ENCODE peak calls at places on chromosomes 1 and 21, in eight cellular contexts. One of them, this sample, is unnamed.

GRCh38 chr1:152427458-152427857 is 13.4 kb upstream of the CRNN start:
- DNase-seq in neuronal stem cell: no peak
- DNase-seq in GM23248: no peak
- DNase-seq in fibroblast of lung: no peak
- DNase-seq in Caco-2: no peak
- DNase-seq in astrocyte: no peak
- DNase-seq in small intestine: no peak
- DNase-seq in ovary: no peak
- DNase-seq in this sample: no peak

GRCh38 chr1:22704440-22705067 is 6.1 kb upstream of the EPHB2 start:
- DNase-seq in neuronal stem cell: peak; percentile 84
- DNase-seq in GM23248: peak; percentile 93
- DNase-seq in fibroblast of lung: peak; percentile 84
- DNase-seq in Caco-2: peak; percentile 86
- DNase-seq in astrocyte: peak; percentile 54
- DNase-seq in small intestine: peak; percentile 91
- DNase-seq in ovary: peak; percentile 92
- DNase-seq in this sample: peak; percentile 91

GRCh38 chr21:35417762-35418161 is 368.7 kb upstream of the RUNX1 start:
- DNase-seq in neuronal stem cell: no peak
- DNase-seq in GM23248: no peak
- DNase-seq in fibroblast of lung: no peak
- DNase-seq in Caco-2: no peak
- DNase-seq in astrocyte: no peak
- DNase-seq in small intestine: no peak
- DNase-seq in ovary: no peak
- DNase-seq in this sample: no peak

GRCh38 chr1:106676021-106676420 is 380.5 kb upstream of the PRMT6 start:
- DNase-seq in neuronal stem cell: no peak
- DNase-seq in GM23248: peak; percentile 61
- DNase-seq in fibroblast of lung: peak; percentile 74
- DNase-seq in Caco-2: no peak
- DNase-seq in astrocyte: peak; percentile 8
- DNase-seq in small intestine: no peak
- DNase-seq in ovary: no peak
- DNase-seq in this sample: no peak

GRCh38 chr1:79982218-79982617 is 975.7 kb upstream of the ADGRL4 start:
- DNase-seq in neuronal stem cell: no peak
- DNase-seq in GM23248: peak; percentile 59
- DNase-seq in fibroblast of lung: peak; percentile 99
- DNase-seq in Caco-2: no peak
- DNase-seq in astrocyte: peak; percentile 84
- DNase-seq in small intestine: no peak
- DNase-seq in ovary: peak; percentile 72
- DNase-seq in this sample: peak; percentile 72

GRCh38 chr1:145701306-145701862 is 5.8 kb downstream of the PDZK1 start:
- DNase-seq in neuronal stem cell: no peak
- DNase-seq in GM23248: no peak
- DNase-seq in fibroblast of lung: no peak
- DNase-seq in Caco-2: no peak
- DNase-seq in astrocyte: no peak
- DNase-seq in small intestine: no peak
- DNase-seq in ovary: no peak
- DNase-seq in this sample: no peak

GRCh38 chr1:151968791-151969399 is 24.8 kb downstream of the S100A10 start:
- DNase-seq in neuronal stem cell: no peak
- DNase-seq in GM23248: no peak
- DNase-seq in fibroblast of lung: no peak
- DNase-seq in Caco-2: no peak
- DNase-seq in astrocyte: no peak
- DNase-seq in small intestine: no peak
- DNase-seq in ovary: no peak
- DNase-seq in this sample: no peak

GRCh38 chr1:21257431-21258135 is 32.7 kb downstream of the ECE1 start:
- DNase-seq in neuronal stem cell: no peak
- DNase-seq in GM23248: no peak
- DNase-seq in fibroblast of lung: no peak
- DNase-seq in Caco-2: no peak
- DNase-seq in astrocyte: no peak
- DNase-seq in small intestine: no peak
- DNase-seq in ovary: no peak
- DNase-seq in this sample: no peak

GRCh38 chr1:150621497-150622113 is 7.8 kb downstream of the ENSA start:
- DNase-seq in neuronal stem cell: no peak
- DNase-seq in GM23248: peak; percentile 82
- DNase-seq in fibroblast of lung: peak; percentile 84
- DNase-seq in Caco-2: no peak
- DNase-seq in astrocyte: peak; percentile 46
- DNase-seq in small intestine: peak; percentile 69
- DNase-seq in ovary: peak; percentile 73
- DNase-seq in this sample: no peak

GRCh38 chr1:88683516-88683847 is 591 bp upstream of the PKN2 start:
- DNase-seq in neuronal stem cell: no peak
- DNase-seq in GM23248: peak; percentile 62
- DNase-seq in fibroblast of lung: no peak
- DNase-seq in Caco-2: peak; percentile 45
- DNase-seq in astrocyte: no peak
- DNase-seq in small intestine: no peak
- DNase-seq in ovary: peak; percentile 48
- DNase-seq in this sample: peak; percentile 64

GRCh38 chr1:220879090-220879508 is at the start of gene HLX:
- DNase-seq in neuronal stem cell: no peak
- DNase-seq in GM23248: peak; percentile 98
- DNase-seq in fibroblast of lung: peak; percentile 95
- DNase-seq in Caco-2: no peak
- DNase-seq in astrocyte: peak; percentile 81
- DNase-seq in small intestine: peak; percentile 28
- DNase-seq in ovary: peak; percentile 89
- DNase-seq in this sample: peak; percentile 97

GRCh38 chr1:220880367-220880680 is 1.1 kb downstream of the HLX start:
- DNase-seq in neuronal stem cell: no peak
- DNase-seq in GM23248: no peak
- DNase-seq in fibroblast of lung: peak; percentile 17
- DNase-seq in Caco-2: no peak
- DNase-seq in astrocyte: no peak
- DNase-seq in small intestine: no peak
- DNase-seq in ovary: no peak
- DNase-seq in this sample: no peak

GRCh38 chr1:220880726-220881506 is 1.7 kb downstream of the HLX start:
- DNase-seq in neuronal stem cell: no peak
- DNase-seq in GM23248: peak; percentile 94
- DNase-seq in fibroblast of lung: peak; percentile 92
- DNase-seq in Caco-2: no peak
- DNase-seq in astrocyte: peak; percentile 29
- DNase-seq in small intestine: peak; percentile 35
- DNase-seq in ovary: peak; percentile 56
- DNase-seq in this sample: peak; percentile 88

GRCh38 chr1:220878223-220879081 is 791 bp upstream of the HLX start:
- DNase-seq in neuronal stem cell: no peak
- DNase-seq in GM23248: no peak
- DNase-seq in fibroblast of lung: peak; percentile 39
- DNase-seq in Caco-2: no peak
- DNase-seq in astrocyte: no peak
- DNase-seq in small intestine: no peak
- DNase-seq in ovary: no peak
- DNase-seq in this sample: peak; percentile 79

GRCh38 chr1:220879509-220880366 is 495 bp downstream of the HLX start:
- DNase-seq in neuronal stem cell: no peak
- DNase-seq in GM23248: peak; percentile 85
- DNase-seq in fibroblast of lung: peak; percentile 49
- DNase-seq in Caco-2: no peak
- DNase-seq in astrocyte: peak; percentile 22
- DNase-seq in small intestine: no peak
- DNase-seq in ovary: peak; percentile 47
- DNase-seq in this sample: peak; percentile 78
- H3K27me3 ChIP-seq in neuronal stem cell: peaks cover 65% of the 10 kb centered on the region
- H3K27me3 ChIP-seq in GM23248: no peaks in the 10 kb centered on the region
- H3K27me3 ChIP-seq in fibroblast of lung: no peaks in the 10 kb centered on the region
- H3K27me3 ChIP-seq in Caco-2: peaks cover 1% of the 10 kb centered on the region
- H3K27me3 ChIP-seq in astrocyte: peaks cover 25% of the 10 kb centered on the region
- H3K27me3 ChIP-seq in small intestine: peaks cover 15% of the 10 kb centered on the region
- H3K27me3 ChIP-seq in ovary: no peaks in the 10 kb centered on the region
- H3K27me3 ChIP-seq in this sample: no peaks in the 10 kb centered on the region

GRCh38 chr1:169119405-169119804 is 12.9 kb downstream of the ATP1B1 start:
- DNase-seq in neuronal stem cell: no peak
- DNase-seq in GM23248: peak; percentile 68
- DNase-seq in fibroblast of lung: no peak
- DNase-seq in Caco-2: no peak
- DNase-seq in astrocyte: peak; percentile 79
- DNase-seq in small intestine: no peak
- DNase-seq in ovary: no peak
- DNase-seq in this sample: no peak

GRCh38 chr1:169122976-169123375 is 16.5 kb downstream of the ATP1B1 start:
- DNase-seq in neuronal stem cell: no peak
- DNase-seq in GM23248: no peak
- DNase-seq in fibroblast of lung: no peak
- DNase-seq in Caco-2: no peak
- DNase-seq in astrocyte: no peak
- DNase-seq in small intestine: no peak
- DNase-seq in ovary: no peak
- DNase-seq in this sample: no peak

GRCh38 chr1:169118227-169118626 is 11.7 kb downstream of the ATP1B1 start:
- DNase-seq in neuronal stem cell: no peak
- DNase-seq in GM23248: no peak
- DNase-seq in fibroblast of lung: no peak
- DNase-seq in Caco-2: no peak
- DNase-seq in astrocyte: no peak
- DNase-seq in small intestine: no peak
- DNase-seq in ovary: no peak
- DNase-seq in this sample: no peak

GRCh38 chr1:169120066-169120465 is 13.6 kb downstream of the ATP1B1 start:
- DNase-seq in neuronal stem cell: no peak
- DNase-seq in GM23248: no peak
- DNase-seq in fibroblast of lung: peak; percentile 68
- DNase-seq in Caco-2: no peak
- DNase-seq in astrocyte: no peak
- DNase-seq in small intestine: no peak
- DNase-seq in ovary: no peak
- DNase-seq in this sample: no peak

DNA sequence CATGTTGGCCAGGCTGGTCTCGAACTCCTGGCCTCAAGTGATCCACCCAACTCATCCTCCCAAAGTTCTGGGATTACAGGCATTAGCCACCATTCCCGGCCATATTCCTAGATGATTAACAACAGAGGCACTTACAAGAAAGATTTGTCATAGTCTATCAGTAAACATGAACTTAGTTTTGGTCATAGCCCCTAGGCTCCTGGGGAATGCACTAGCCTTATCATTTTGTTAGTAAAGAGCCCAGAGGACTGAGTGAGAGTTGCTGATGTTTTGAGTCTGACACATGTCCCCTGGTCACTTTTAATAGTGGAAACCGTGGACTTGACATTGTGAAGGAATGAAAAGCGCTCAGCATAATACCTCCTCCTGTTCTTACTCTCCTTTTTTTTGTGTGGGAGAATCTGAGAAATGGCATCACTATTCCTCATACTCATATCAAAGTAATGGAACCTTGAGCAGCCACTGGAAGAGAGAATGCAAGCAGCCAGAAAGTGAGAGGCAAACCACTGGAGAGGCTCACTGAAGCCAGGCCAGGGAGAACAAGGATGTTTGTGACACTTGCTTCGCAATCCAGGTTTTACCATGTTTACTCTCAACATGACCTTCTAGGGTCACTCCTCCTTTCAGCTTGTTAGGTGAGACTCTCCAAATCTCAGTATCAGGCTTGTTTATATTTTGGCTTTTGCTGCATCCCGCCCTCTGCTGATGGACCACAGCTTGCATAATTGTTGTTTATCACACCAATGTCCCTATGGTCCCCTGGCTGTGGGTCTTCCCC is 14.8 kb downstream of the ATP1B1 start:
- DNase-seq in neuronal stem cell: no peak
- DNase-seq in GM23248: no peak
- DNase-seq in fibroblast of lung: no peak
- DNase-seq in Caco-2: no peak
- DNase-seq in astrocyte: no peak
- DNase-seq in small intestine: no peak
- DNase-seq in ovary: no peak
- DNase-seq in this sample: no peak
- H3K4me1 ChIP-seq in neuronal stem cell: no peaks in the 10 kb centered on the region
- H3K4me1 ChIP-seq in GM23248: peaks cover 14% of the 10 kb centered on the region
- H3K4me1 ChIP-seq in fibroblast of lung: peaks cover 13% of the 10 kb centered on the region
- H3K4me1 ChIP-seq in Caco-2: peaks cover 55% of the 10 kb centered on the region
- H3K4me1 ChIP-seq in astrocyte: peaks cover 21% of the 10 kb centered on the region
- H3K4me1 ChIP-seq in small intestine: peaks cover 2% of the 10 kb centered on the region
- H3K4me1 ChIP-seq in ovary: no peaks in the 10 kb centered on the region
- H3K4me1 ChIP-seq in this sample: no peaks in the 10 kb centered on the region

GRCh38 chr1:12142891-12143630 is 23.7 kb upstream of the TNFRSF1B start:
- DNase-seq in neuronal stem cell: no peak
- DNase-seq in GM23248: no peak
- DNase-seq in fibroblast of lung: no peak
- DNase-seq in Caco-2: no peak
- DNase-seq in astrocyte: no peak
- DNase-seq in small intestine: no peak
- DNase-seq in ovary: peak; percentile 41
- DNase-seq in this sample: peak; percentile 85
- H3K4me3 ChIP-seq in neuronal stem cell: no peak overlapping the region
- H3K4me3 ChIP-seq in GM23248: no peak overlapping the region
- H3K4me3 ChIP-seq in fibroblast of lung: no peak overlapping the region
- H3K4me3 ChIP-seq in Caco-2: no peak overlapping the region
- H3K4me3 ChIP-seq in astrocyte: no peak overlapping the region
- H3K4me3 ChIP-seq in small intestine: no peak overlapping the region
- H3K4me3 ChIP-seq in ovary: no peak overlapping the region
- H3K4me3 ChIP-seq in this sample: no peak overlapping the region

GRCh38 chr1:233327938-233328660 is 575 bp downstream of the MAP3K21 start:
- DNase-seq in neuronal stem cell: peak; percentile 24
- DNase-seq in GM23248: peak; percentile 47
- DNase-seq in fibroblast of lung: no peak
- DNase-seq in Caco-2: peak; percentile 26
- DNase-seq in astrocyte: no peak
- DNase-seq in small intestine: no peak
- DNase-seq in ovary: no peak
- DNase-seq in this sample: peak; percentile 71
- H3K27me3 ChIP-seq in neuronal stem cell: peaks cover 9% of the 10 kb centered on the region
- H3K27me3 ChIP-seq in GM23248: peaks cover 29% of the 10 kb centered on the region
- H3K27me3 ChIP-seq in fibroblast of lung: peaks cover 2% of the 10 kb centered on the region
- H3K27me3 ChIP-seq in Caco-2: no peaks in the 10 kb centered on the region
- H3K27me3 ChIP-seq in astrocyte: peaks cover 8% of the 10 kb centered on the region
- H3K27me3 ChIP-seq in small intestine: peaks cover 3% of the 10 kb centered on the region
- H3K27me3 ChIP-seq in ovary: no peaks in the 10 kb centered on the region
- H3K27me3 ChIP-seq in this sample: no peaks in the 10 kb centered on the region

GRCh38 chr1:19423130-19423529 is 62.2 kb downstream of the CAPZB start:
- DNase-seq in neuronal stem cell: no peak
- DNase-seq in GM23248: peak; percentile 65
- DNase-seq in fibroblast of lung: no peak
- DNase-seq in Caco-2: no peak
- DNase-seq in astrocyte: no peak
- DNase-seq in small intestine: no peak
- DNase-seq in ovary: no peak
- DNase-seq in this sample: no peak
- H3K4me1 ChIP-seq in neuronal stem cell: peaks cover 20% of the 10 kb centered on the region
- H3K4me1 ChIP-seq in GM23248: peaks cover 67% of the 10 kb centered on the region
- H3K4me1 ChIP-seq in fibroblast of lung: peaks cover 34% of the 10 kb centered on the region
- H3K4me1 ChIP-seq in Caco-2: peaks cover 17% of the 10 kb centered on the region
- H3K4me1 ChIP-seq in astrocyte: peaks cover 20% of the 10 kb centered on the region
- H3K4me1 ChIP-seq in small intestine: peaks cover 12% of the 10 kb centered on the region
- H3K4me1 ChIP-seq in ovary: peaks cover 50% of the 10 kb centered on the region
- H3K4me1 ChIP-seq in this sample: peaks cover 3% of the 10 kb centered on the region

This sample was measured in aorta.